ENCODE peak calls at places on chromosomes 5 and 9, in five cellular contexts. A, V, X, B and K are unnamed samples.

GRCh38 chr5:130710596-130710995 is 454.5 kb downstream of the HINT1 start:
- DNase-seq in A (no peak), V (no peak), X (peak), B (peak), K (no peak)

GRCh38 chr9:76020654-76021053 is 130.2 kb downstream of the PCSK5 start:
- DNase-seq in A (no peak), V (no peak), X (no peak), B (no peak), K (no peak)

GRCh38 chr5:135559342-135559741 is 19.4 kb downstream of the CXCL14 start:
- DNase-seq in A (no peak), V (no peak), X (no peak), B (peak), K (no peak)

GRCh38 chr9:112601646-112602045 is 115.0 kb downstream of the KIAA1958 start:
- DNase-seq in A (no peak), V (no peak), X (no peak), B (peak), K (no peak)

GRCh38 chr9:98375138-98375726 is 119.8 kb upstream of the TBC1D2 start:
- DNase-seq in A (no peak), V (no peak), X (peak), B (peak), K (no peak)

GRCh38 chr5:179869641-179870402 is 11.2 kb upstream of the MRNIP start:
- DNase-seq in A (no peak), V (no peak), X (no peak), B (no peak), K (no peak)

GRCh38 chr9:35835216-35835604 is 6.2 kb downstream of the TMEM8B start:
- DNase-seq in A (no peak), V (peak), X (no peak), B (no peak), K (no peak)

GRCh38 chr5:154388842-154389241 is 57.0 kb upstream of the SAP30L start:
- DNase-seq in A (no peak), V (no peak), X (no peak), B (no peak), K (no peak)

GRCh38 chr9:96156578-96156977 is 145.4 kb downstream of the HSD17B3 start:
- DNase-seq in A (no peak), V (no peak), X (no peak), B (no peak), K (no peak)

GRCh38 chr9:130414910-130415746 is 29.6 kb upstream of the ASS1 start:
- DNase-seq in A (no peak), V (no peak), X (no peak), B (peak), K (no peak)

GRCh38 chr5:132435891-132436290 is 54.7 kb downstream of the IRF1 start:
- DNase-seq in A (no peak), V (no peak), X (no peak), B (no peak), K (no peak)

GRCh38 chr9:20684865-20685696 is 1.0 kb downstream of the FOCAD start:
- DNase-seq in A (no peak), V (no peak), X (no peak), B (peak), K (no peak)

GRCh38 chr9:78292716-78293497 is 4.0 kb upstream of the PSAT1 start:
- DNase-seq in A (peak), V (no peak), X (no peak), B (no peak), K (no peak)

GRCh38 chr5:144315994-144316634 is 145.4 kb downstream of the KCTD16 start:
- DNase-seq in A (no peak), V (no peak), X (no peak), B (no peak), K (no peak)

GRCh38 chr5:14685757-14686156 is 21.2 kb downstream of the OTULIN start:
- DNase-seq in A (peak), V (peak), X (peak), B (peak), K (peak)

GRCh38 chr5:420632-421286 is 22.2 kb upstream of the EXOC3 start:
- DNase-seq in A (no peak), V (peak), X (no peak), B (no peak), K (no peak)